ENCODE peak calls at places on chromosomes 1 and 21, in ten cellular contexts. One of them, this sample, is unnamed.

GRCh38 chr1:154609398-154610380 is 1.7 kb upstream of the ADAR start:
- DNase-seq in activated T-cell treated with anti-CD3 and anti-CD28 coated beads for 1 hour: peak; percentile 29
- DNase-seq in WTC11: peak; percentile 65
- DNase-seq in NCI-H526 treated with DMSO at 0.1 percent for 48 hours: peak; percentile 73
- DNase-seq in HEK293T: no peak
- DNase-seq in stimulated activated CD4-positive, alpha-beta T cell treated with anti-CD3 and anti-CD28 coated beads, Interleukin-4, amount 100 ng/mL, for 24 hours: peak; percentile 64
- DNase-seq in non-pigmented ciliary epithelial cell: no peak
- DNase-seq in progenitor cell of endocrine pancreas: no peak
- DNase-seq in PC-9: no peak
- DNase-seq in GM04504: no peak
- DNase-seq in this sample: peak; percentile 64

GRCh38 chr21:42848932-42849758 is 30.2 kb downstream of the WDR4 start:
- DNase-seq in activated T-cell treated with anti-CD3 and anti-CD28 coated beads for 1 hour: no peak
- DNase-seq in WTC11: no peak
- DNase-seq in NCI-H526 treated with DMSO at 0.1 percent for 48 hours: no peak
- DNase-seq in HEK293T: no peak
- DNase-seq in stimulated activated CD4-positive, alpha-beta T cell treated with anti-CD3 and anti-CD28 coated beads, Interleukin-4, amount 100 ng/mL, for 24 hours: no peak
- DNase-seq in non-pigmented ciliary epithelial cell: no peak
- DNase-seq in progenitor cell of endocrine pancreas: no peak
- DNase-seq in PC-9: no peak
- DNase-seq in GM04504: no peak
- DNase-seq in this sample: no peak

GRCh38 chr1:169236880-169237279 is 130.4 kb downstream of the ATP1B1 start:
- DNase-seq in activated T-cell treated with anti-CD3 and anti-CD28 coated beads for 1 hour: no peak
- DNase-seq in WTC11: no peak
- DNase-seq in NCI-H526 treated with DMSO at 0.1 percent for 48 hours: no peak
- DNase-seq in HEK293T: no peak
- DNase-seq in stimulated activated CD4-positive, alpha-beta T cell treated with anti-CD3 and anti-CD28 coated beads, Interleukin-4, amount 100 ng/mL, for 24 hours: no peak
- DNase-seq in non-pigmented ciliary epithelial cell: no peak
- DNase-seq in progenitor cell of endocrine pancreas: no peak
- DNase-seq in PC-9: no peak
- DNase-seq in GM04504: no peak
- DNase-seq in this sample: no peak

GRCh38 chr1:150895618-150896017 is 8.7 kb downstream of the CTXND2 start:
- DNase-seq in activated T-cell treated with anti-CD3 and anti-CD28 coated beads for 1 hour: no peak
- DNase-seq in WTC11: no peak
- DNase-seq in NCI-H526 treated with DMSO at 0.1 percent for 48 hours: no peak
- DNase-seq in HEK293T: no peak
- DNase-seq in stimulated activated CD4-positive, alpha-beta T cell treated with anti-CD3 and anti-CD28 coated beads, Interleukin-4, amount 100 ng/mL, for 24 hours: no peak
- DNase-seq in non-pigmented ciliary epithelial cell: no peak
- DNase-seq in progenitor cell of endocrine pancreas: no peak
- DNase-seq in PC-9: peak; percentile 78
- DNase-seq in GM04504: no peak
- DNase-seq in this sample: no peak

GRCh38 chr1:206808615-206809014 is 36.3 kb upstream of the IL10 start:
- DNase-seq in activated T-cell treated with anti-CD3 and anti-CD28 coated beads for 1 hour: peak; percentile 9
- DNase-seq in WTC11: no peak
- DNase-seq in NCI-H526 treated with DMSO at 0.1 percent for 48 hours: peak; percentile 11
- DNase-seq in HEK293T: no peak
- DNase-seq in stimulated activated CD4-positive, alpha-beta T cell treated with anti-CD3 and anti-CD28 coated beads, Interleukin-4, amount 100 ng/mL, for 24 hours: peak; percentile 52
- DNase-seq in non-pigmented ciliary epithelial cell: no peak
- DNase-seq in progenitor cell of endocrine pancreas: peak; percentile 11
- DNase-seq in PC-9: no peak
- DNase-seq in GM04504: no peak
- DNase-seq in this sample: peak; percentile 62

GRCh38 chr1:21165076-21165475 is 11.6 kb downstream of the EIF4G3 start:
- DNase-seq in activated T-cell treated with anti-CD3 and anti-CD28 coated beads for 1 hour: no peak
- DNase-seq in WTC11: no peak
- DNase-seq in NCI-H526 treated with DMSO at 0.1 percent for 48 hours: no peak
- DNase-seq in HEK293T: no peak
- DNase-seq in stimulated activated CD4-positive, alpha-beta T cell treated with anti-CD3 and anti-CD28 coated beads, Interleukin-4, amount 100 ng/mL, for 24 hours: no peak
- DNase-seq in non-pigmented ciliary epithelial cell: no peak
- DNase-seq in progenitor cell of endocrine pancreas: no peak
- DNase-seq in PC-9: no peak
- DNase-seq in GM04504: no peak
- DNase-seq in this sample: no peak

GRCh38 chr1:24349891-24350290 is 30.7 kb downstream of the GRHL3 start:
- DNase-seq in activated T-cell treated with anti-CD3 and anti-CD28 coated beads for 1 hour: no peak
- DNase-seq in WTC11: no peak
- DNase-seq in NCI-H526 treated with DMSO at 0.1 percent for 48 hours: no peak
- DNase-seq in HEK293T: no peak
- DNase-seq in stimulated activated CD4-positive, alpha-beta T cell treated with anti-CD3 and anti-CD28 coated beads, Interleukin-4, amount 100 ng/mL, for 24 hours: peak; percentile 36
- DNase-seq in non-pigmented ciliary epithelial cell: no peak
- DNase-seq in progenitor cell of endocrine pancreas: no peak
- DNase-seq in PC-9: no peak
- DNase-seq in GM04504: no peak
- DNase-seq in this sample: no peak

GRCh38 chr1:177833631-177834030 is 136.2 kb downstream of the SEC16B start:
- DNase-seq in activated T-cell treated with anti-CD3 and anti-CD28 coated beads for 1 hour: no peak
- DNase-seq in WTC11: no peak
- DNase-seq in NCI-H526 treated with DMSO at 0.1 percent for 48 hours: no peak
- DNase-seq in HEK293T: no peak
- DNase-seq in stimulated activated CD4-positive, alpha-beta T cell treated with anti-CD3 and anti-CD28 coated beads, Interleukin-4, amount 100 ng/mL, for 24 hours: no peak
- DNase-seq in non-pigmented ciliary epithelial cell: no peak
- DNase-seq in progenitor cell of endocrine pancreas: no peak
- DNase-seq in PC-9: no peak
- DNase-seq in GM04504: no peak
- DNase-seq in this sample: no peak

GRCh38 chr1:19208710-19209438 is 1.2 kb downstream of the UBR4 start:
- DNase-seq in activated T-cell treated with anti-CD3 and anti-CD28 coated beads for 1 hour: no peak
- DNase-seq in WTC11: no peak
- DNase-seq in NCI-H526 treated with DMSO at 0.1 percent for 48 hours: no peak
- DNase-seq in HEK293T: no peak
- DNase-seq in stimulated activated CD4-positive, alpha-beta T cell treated with anti-CD3 and anti-CD28 coated beads, Interleukin-4, amount 100 ng/mL, for 24 hours: no peak
- DNase-seq in non-pigmented ciliary epithelial cell: no peak
- DNase-seq in progenitor cell of endocrine pancreas: no peak
- DNase-seq in PC-9: no peak
- DNase-seq in GM04504: no peak
- DNase-seq in this sample: no peak

GRCh38 chr1:156140879-156141707 is 12.3 kb upstream of the SEMA4A start:
- DNase-seq in activated T-cell treated with anti-CD3 and anti-CD28 coated beads for 1 hour: no peak
- DNase-seq in WTC11: peak; percentile 94
- DNase-seq in NCI-H526 treated with DMSO at 0.1 percent for 48 hours: no peak
- DNase-seq in HEK293T: peak; percentile 77
- DNase-seq in stimulated activated CD4-positive, alpha-beta T cell treated with anti-CD3 and anti-CD28 coated beads, Interleukin-4, amount 100 ng/mL, for 24 hours: peak; percentile 41
- DNase-seq in non-pigmented ciliary epithelial cell: no peak
- DNase-seq in progenitor cell of endocrine pancreas: peak; percentile 50
- DNase-seq in PC-9: no peak
- DNase-seq in GM04504: no peak
- DNase-seq in this sample: peak; percentile 34

GRCh38 chr1:84836145-84836544 is 56.9 kb downstream of the LPAR3 start:
- DNase-seq in activated T-cell treated with anti-CD3 and anti-CD28 coated beads for 1 hour: no peak
- DNase-seq in WTC11: no peak
- DNase-seq in NCI-H526 treated with DMSO at 0.1 percent for 48 hours: no peak
- DNase-seq in HEK293T: no peak
- DNase-seq in stimulated activated CD4-positive, alpha-beta T cell treated with anti-CD3 and anti-CD28 coated beads, Interleukin-4, amount 100 ng/mL, for 24 hours: no peak
- DNase-seq in non-pigmented ciliary epithelial cell: no peak
- DNase-seq in progenitor cell of endocrine pancreas: no peak
- DNase-seq in PC-9: peak; percentile 50
- DNase-seq in GM04504: peak; percentile 19
- DNase-seq in this sample: no peak

GRCh38 chr1:76073471-76073870 is 1.1 kb upstream of the ST6GALNAC3 start:
- DNase-seq in activated T-cell treated with anti-CD3 and anti-CD28 coated beads for 1 hour: no peak
- DNase-seq in WTC11: no peak
- DNase-seq in NCI-H526 treated with DMSO at 0.1 percent for 48 hours: no peak
- DNase-seq in HEK293T: no peak
- DNase-seq in stimulated activated CD4-positive, alpha-beta T cell treated with anti-CD3 and anti-CD28 coated beads, Interleukin-4, amount 100 ng/mL, for 24 hours: no peak
- DNase-seq in non-pigmented ciliary epithelial cell: peak; percentile 76
- DNase-seq in progenitor cell of endocrine pancreas: no peak
- DNase-seq in PC-9: no peak
- DNase-seq in GM04504: peak; percentile 44
- DNase-seq in this sample: no peak

GRCh38 chr1:179708434-179709195 is 34.5 kb upstream of the FAM163A start:
- DNase-seq in activated T-cell treated with anti-CD3 and anti-CD28 coated beads for 1 hour: no peak
- DNase-seq in WTC11: no peak
- DNase-seq in NCI-H526 treated with DMSO at 0.1 percent for 48 hours: no peak
- DNase-seq in HEK293T: no peak
- DNase-seq in stimulated activated CD4-positive, alpha-beta T cell treated with anti-CD3 and anti-CD28 coated beads, Interleukin-4, amount 100 ng/mL, for 24 hours: no peak
- DNase-seq in non-pigmented ciliary epithelial cell: no peak
- DNase-seq in progenitor cell of endocrine pancreas: no peak
- DNase-seq in PC-9: no peak
- DNase-seq in GM04504: no peak
- DNase-seq in this sample: no peak

GRCh38 chr1:205319081-205320018 is 2.2 kb downstream of the NUAK2 start:
- DNase-seq in activated T-cell treated with anti-CD3 and anti-CD28 coated beads for 1 hour: no peak
- DNase-seq in WTC11: no peak
- DNase-seq in NCI-H526 treated with DMSO at 0.1 percent for 48 hours: no peak
- DNase-seq in HEK293T: no peak
- DNase-seq in stimulated activated CD4-positive, alpha-beta T cell treated with anti-CD3 and anti-CD28 coated beads, Interleukin-4, amount 100 ng/mL, for 24 hours: peak; percentile 19
- DNase-seq in non-pigmented ciliary epithelial cell: no peak
- DNase-seq in progenitor cell of endocrine pancreas: no peak
- DNase-seq in PC-9: peak; percentile 76
- DNase-seq in GM04504: no peak
- DNase-seq in this sample: peak; percentile 37

GRCh38 chr1:6603424-6603850 is 768 bp upstream of the KLHL21 start:
- DNase-seq in activated T-cell treated with anti-CD3 and anti-CD28 coated beads for 1 hour: peak; percentile 37
- DNase-seq in WTC11: no peak
- DNase-seq in NCI-H526 treated with DMSO at 0.1 percent for 48 hours: peak; percentile 81
- DNase-seq in HEK293T: no peak
- DNase-seq in stimulated activated CD4-positive, alpha-beta T cell treated with anti-CD3 and anti-CD28 coated beads, Interleukin-4, amount 100 ng/mL, for 24 hours: peak; percentile 57
- DNase-seq in non-pigmented ciliary epithelial cell: no peak
- DNase-seq in progenitor cell of endocrine pancreas: peak; percentile 33
- DNase-seq in PC-9: no peak
- DNase-seq in GM04504: peak; percentile 53
- DNase-seq in this sample: peak; percentile 63

GRCh38 chr1:179881642-179882252 is 338 bp upstream of the TOR1AIP1 start:
- DNase-seq in activated T-cell treated with anti-CD3 and anti-CD28 coated beads for 1 hour: no peak
- DNase-seq in WTC11: no peak
- DNase-seq in NCI-H526 treated with DMSO at 0.1 percent for 48 hours: no peak
- DNase-seq in HEK293T: no peak
- DNase-seq in stimulated activated CD4-positive, alpha-beta T cell treated with anti-CD3 and anti-CD28 coated beads, Interleukin-4, amount 100 ng/mL, for 24 hours: no peak
- DNase-seq in non-pigmented ciliary epithelial cell: peak; percentile 62
- DNase-seq in progenitor cell of endocrine pancreas: no peak
- DNase-seq in PC-9: no peak
- DNase-seq in GM04504: peak; percentile 89
- DNase-seq in this sample: no peak

GRCh38 chr1:159091547-159092397 is 15.2 kb upstream of the AIM2 start:
- DNase-seq in activated T-cell treated with anti-CD3 and anti-CD28 coated beads for 1 hour: no peak
- DNase-seq in WTC11: no peak
- DNase-seq in NCI-H526 treated with DMSO at 0.1 percent for 48 hours: no peak
- DNase-seq in HEK293T: no peak
- DNase-seq in stimulated activated CD4-positive, alpha-beta T cell treated with anti-CD3 and anti-CD28 coated beads, Interleukin-4, amount 100 ng/mL, for 24 hours: no peak
- DNase-seq in non-pigmented ciliary epithelial cell: peak; percentile 50
- DNase-seq in progenitor cell of endocrine pancreas: no peak
- DNase-seq in PC-9: no peak
- DNase-seq in GM04504: peak; percentile 39
- DNase-seq in this sample: peak; percentile 52